ENCODE peak calls at places on chromosomes 4 and X, in six cellular contexts. X is neuronal stem cell; V is D341Med; T is cerebellum; J is AG10803; Y is stimulated activated CD4-positive, alpha-beta T cell treated with anti-CD3 and anti-CD28 coated beads, Interleukin-4, amount 100 ng/mL, for 48 hours. N is an unnamed sample.

GRCh38 chrX:8726031-8726652 is 5.8 kb downstream of the ANOS1 start:
- DNase-seq in X (no peak), V (no peak), T (no peak), J (no peak), Y (no peak), N (no peak)

GRCh38 chr4:115360441-115360840 is 247.0 kb upstream of the NDST4 start:
- DNase-seq in X (no peak), V (no peak), T (no peak), J (no peak), Y (no peak), N (no peak)

GRCh38 chr4:2537011-2537830 is 774 bp downstream of the FAM193A start:
- DNase-seq in X (peak), V (peak), T (peak), J (peak), Y (peak), N (no peak)

GRCh38 chrX:118495958-118496762 is 545 bp downstream of the DOCK11 start:
- DNase-seq in X (no peak), V (peak), T (no peak), J (no peak), Y (peak), N (no peak)

GRCh38 chr4:100786481-100786880 is 268.7 kb upstream of the EMCN start:
- DNase-seq in X (no peak), V (no peak), T (no peak), J (no peak), Y (no peak), N (no peak)

GRCh38 chr4:1216869-1217294 is 32.0 kb downstream of the CTBP1 start:
- DNase-seq in X (no peak), V (no peak), T (peak), J (no peak), Y (peak), N (no peak)

GRCh38 chrX:153726286-153727107 is 1.8 kb downstream of the ABCD1 start:
- DNase-seq in X (peak), V (no peak), T (no peak), J (peak), Y (no peak), N (no peak)

GRCh38 chr4:8574796-8575370 is 5.3 kb upstream of the GPR78 start:
- DNase-seq in X (no peak), V (no peak), T (no peak), J (no peak), Y (no peak), N (no peak)

GRCh38 chr4:6222761-6223292 is 22.5 kb upstream of the JAKMIP1 start:
- DNase-seq in X (peak), V (peak), T (peak), J (no peak), Y (no peak), N (no peak)

GRCh38 chr4:140756292-140757219 is at the start of gene TBC1D9:
- DNase-seq in X (peak), V (peak), T (peak), J (peak), Y (peak), N (peak)